ENCODE peak calls at places on chromosomes 2 and 18, in ten cellular contexts. One of them, this sample, is unnamed.
A peak's percentile ranks its signal among the peaks of the same experiment; 100 is the strongest.

GRCh38 chr2:68562934-68563333 is 80.4 kb upstream of the PROKR1 start:
- DNase-seq in H54: no peak
- DNase-seq in GM04504: no peak
- DNase-seq in fibroblast of the conjunctiva: no peak
- DNase-seq in Caki2: no peak
- DNase-seq in AG08395: no peak
- DNase-seq in cardiac muscle cell: no peak
- DNase-seq in memory B cell: no peak
- DNase-seq in PC-3: no peak
- DNase-seq in stimulated activated naive CD8-positive, alpha-beta T cell treated with anti-CD3 and anti-CD28 coated beads, Interleukin-15, Interleukin-2, amounts not matched to agents 100 U/mL and 50 U/mL, for 24 hours: no peak
- DNase-seq in this sample: no peak

GRCh38 chr2:240639566-240639965 is 14.3 kb downstream of the GPR35 start:
- DNase-seq in H54: no peak
- DNase-seq in GM04504: no peak
- DNase-seq in fibroblast of the conjunctiva: no peak
- DNase-seq in Caki2: no peak
- DNase-seq in AG08395: no peak
- DNase-seq in cardiac muscle cell: no peak
- DNase-seq in memory B cell: no peak
- DNase-seq in PC-3: no peak
- DNase-seq in stimulated activated naive CD8-positive, alpha-beta T cell treated with anti-CD3 and anti-CD28 coated beads, Interleukin-15, Interleukin-2, amounts not matched to agents 100 U/mL and 50 U/mL, for 24 hours: no peak
- DNase-seq in this sample: no peak

GRCh38 chr2:135587958-135588357 is 56.7 kb downstream of the R3HDM1 start:
- DNase-seq in H54: no peak
- DNase-seq in GM04504: no peak
- DNase-seq in fibroblast of the conjunctiva: no peak
- DNase-seq in Caki2: no peak
- DNase-seq in AG08395: no peak
- DNase-seq in cardiac muscle cell: no peak
- DNase-seq in memory B cell: no peak
- DNase-seq in PC-3: no peak
- DNase-seq in stimulated activated naive CD8-positive, alpha-beta T cell treated with anti-CD3 and anti-CD28 coated beads, Interleukin-15, Interleukin-2, amounts not matched to agents 100 U/mL and 50 U/mL, for 24 hours: no peak
- DNase-seq in this sample: no peak

GRCh38 chr2:67221266-67221665 is 175.9 kb upstream of the ETAA1 start:
- DNase-seq in H54: no peak
- DNase-seq in GM04504: peak; percentile 10
- DNase-seq in fibroblast of the conjunctiva: peak; percentile 16
- DNase-seq in Caki2: no peak
- DNase-seq in AG08395: no peak
- DNase-seq in cardiac muscle cell: no peak
- DNase-seq in memory B cell: no peak
- DNase-seq in PC-3: no peak
- DNase-seq in stimulated activated naive CD8-positive, alpha-beta T cell treated with anti-CD3 and anti-CD28 coated beads, Interleukin-15, Interleukin-2, amounts not matched to agents 100 U/mL and 50 U/mL, for 24 hours: no peak
- DNase-seq in this sample: no peak

GRCh38 chr2:12720181-12720580 is 3.4 kb downstream of the TRIB2 start:
- DNase-seq in H54: no peak
- DNase-seq in GM04504: no peak
- DNase-seq in fibroblast of the conjunctiva: no peak
- DNase-seq in Caki2: no peak
- DNase-seq in AG08395: no peak
- DNase-seq in cardiac muscle cell: peak; percentile 40
- DNase-seq in memory B cell: no peak
- DNase-seq in PC-3: no peak
- DNase-seq in stimulated activated naive CD8-positive, alpha-beta T cell treated with anti-CD3 and anti-CD28 coated beads, Interleukin-15, Interleukin-2, amounts not matched to agents 100 U/mL and 50 U/mL, for 24 hours: no peak
- DNase-seq in this sample: no peak

GRCh38 chr2:237943395-237944094 is 23.3 kb upstream of the UBE2F start:
- DNase-seq in H54: no peak
- DNase-seq in GM04504: no peak
- DNase-seq in fibroblast of the conjunctiva: no peak
- DNase-seq in Caki2: no peak
- DNase-seq in AG08395: no peak
- DNase-seq in cardiac muscle cell: no peak
- DNase-seq in memory B cell: no peak
- DNase-seq in PC-3: no peak
- DNase-seq in stimulated activated naive CD8-positive, alpha-beta T cell treated with anti-CD3 and anti-CD28 coated beads, Interleukin-15, Interleukin-2, amounts not matched to agents 100 U/mL and 50 U/mL, for 24 hours: no peak
- DNase-seq in this sample: no peak

GRCh38 chr18:77055429-77056310 is 76.9 kb downstream of the MBP start:
- DNase-seq in H54: no peak
- DNase-seq in GM04504: no peak
- DNase-seq in fibroblast of the conjunctiva: no peak
- DNase-seq in Caki2: no peak
- DNase-seq in AG08395: no peak
- DNase-seq in cardiac muscle cell: no peak
- DNase-seq in memory B cell: no peak
- DNase-seq in PC-3: no peak
- DNase-seq in stimulated activated naive CD8-positive, alpha-beta T cell treated with anti-CD3 and anti-CD28 coated beads, Interleukin-15, Interleukin-2, amounts not matched to agents 100 U/mL and 50 U/mL, for 24 hours: peak; percentile 37
- DNase-seq in this sample: no peak

GRCh38 chr2:38381381-38382143 is 4.5 kb upstream of the ATL2 start:
- DNase-seq in H54: no peak
- DNase-seq in GM04504: no peak
- DNase-seq in fibroblast of the conjunctiva: no peak
- DNase-seq in Caki2: no peak
- DNase-seq in AG08395: no peak
- DNase-seq in cardiac muscle cell: no peak
- DNase-seq in memory B cell: no peak
- DNase-seq in PC-3: no peak
- DNase-seq in stimulated activated naive CD8-positive, alpha-beta T cell treated with anti-CD3 and anti-CD28 coated beads, Interleukin-15, Interleukin-2, amounts not matched to agents 100 U/mL and 50 U/mL, for 24 hours: no peak
- DNase-seq in this sample: no peak

GRCh38 chr2:127857494-127857818 is 499 bp downstream of the POLR2D start:
- DNase-seq in H54: no peak
- DNase-seq in GM04504: no peak
- DNase-seq in fibroblast of the conjunctiva: no peak
- DNase-seq in Caki2: no peak
- DNase-seq in AG08395: peak; percentile 4
- DNase-seq in cardiac muscle cell: no peak
- DNase-seq in memory B cell: peak; percentile 2
- DNase-seq in PC-3: no peak
- DNase-seq in stimulated activated naive CD8-positive, alpha-beta T cell treated with anti-CD3 and anti-CD28 coated beads, Interleukin-15, Interleukin-2, amounts not matched to agents 100 U/mL and 50 U/mL, for 24 hours: peak; percentile 20
- DNase-seq in this sample: peak; percentile 28

GRCh38 chr2:54524236-54524991 is 68.3 kb downstream of the SPTBN1 start:
- DNase-seq in H54: peak; percentile 59
- DNase-seq in GM04504: peak; percentile 47
- DNase-seq in fibroblast of the conjunctiva: no peak
- DNase-seq in Caki2: peak; percentile 91
- DNase-seq in AG08395: peak; percentile 68
- DNase-seq in cardiac muscle cell: peak; percentile 64
- DNase-seq in memory B cell: no peak
- DNase-seq in PC-3: peak; percentile 42
- DNase-seq in stimulated activated naive CD8-positive, alpha-beta T cell treated with anti-CD3 and anti-CD28 coated beads, Interleukin-15, Interleukin-2, amounts not matched to agents 100 U/mL and 50 U/mL, for 24 hours: peak; percentile 23
- DNase-seq in this sample: no peak

GRCh38 chr2:173187911-173188788 is 112.5 kb downstream of the MAP3K20 start:
- DNase-seq in H54: no peak
- DNase-seq in GM04504: no peak
- DNase-seq in fibroblast of the conjunctiva: peak; percentile 77
- DNase-seq in Caki2: peak; percentile 67
- DNase-seq in AG08395: peak; percentile 44
- DNase-seq in cardiac muscle cell: peak; percentile 72
- DNase-seq in memory B cell: no peak
- DNase-seq in PC-3: peak; percentile 35
- DNase-seq in stimulated activated naive CD8-positive, alpha-beta T cell treated with anti-CD3 and anti-CD28 coated beads, Interleukin-15, Interleukin-2, amounts not matched to agents 100 U/mL and 50 U/mL, for 24 hours: no peak
- DNase-seq in this sample: peak; percentile 10

GRCh38 chr2:176514805-176515500 is 245.7 kb downstream of the MTX2 start:
- DNase-seq in H54: no peak
- DNase-seq in GM04504: no peak
- DNase-seq in fibroblast of the conjunctiva: no peak
- DNase-seq in Caki2: no peak
- DNase-seq in AG08395: no peak
- DNase-seq in cardiac muscle cell: no peak
- DNase-seq in memory B cell: no peak
- DNase-seq in PC-3: peak; percentile 53
- DNase-seq in stimulated activated naive CD8-positive, alpha-beta T cell treated with anti-CD3 and anti-CD28 coated beads, Interleukin-15, Interleukin-2, amounts not matched to agents 100 U/mL and 50 U/mL, for 24 hours: no peak
- DNase-seq in this sample: no peak

GRCh38 chr2:207784898-207785297 is 15.2 kb upstream of the FZD5 start:
- DNase-seq in H54: no peak
- DNase-seq in GM04504: no peak
- DNase-seq in fibroblast of the conjunctiva: no peak
- DNase-seq in Caki2: no peak
- DNase-seq in AG08395: no peak
- DNase-seq in cardiac muscle cell: no peak
- DNase-seq in memory B cell: no peak
- DNase-seq in PC-3: no peak
- DNase-seq in stimulated activated naive CD8-positive, alpha-beta T cell treated with anti-CD3 and anti-CD28 coated beads, Interleukin-15, Interleukin-2, amounts not matched to agents 100 U/mL and 50 U/mL, for 24 hours: no peak
- DNase-seq in this sample: no peak